ENCODE peak calls at places on chromosome 14, in seven cellular contexts. H is HuH-7.5; M is pancreas; K is frontal cortex; J is NCI-H2029; G is effector CD4-positive, alpha-beta T cell; L is ACHN. W is an unnamed sample.

GRCh38 chr14:101411151-101411550 is 150.1 kb upstream of the DIO3 start:
- DNase-seq in H (no peak), M (no peak), K (no peak), J (no peak), G (no peak), L (no peak), W (no peak)

GRCh38 chr14:58299665-58300202 is 1.4 kb downstream of the ARID4A start:
- DNase-seq in H (no peak), M (peak), K (peak), J (no peak), G (no peak), L (no peak), W (peak)

GRCh38 chr14:97380539-97380941 is 583.4 kb downstream of the VRK1 start:
- DNase-seq in H (no peak), M (no peak), K (no peak), J (no peak), G (no peak), L (no peak), W (no peak)

GRCh38 chr14:93742761-93743160 is 45.5 kb downstream of the PRIMA1 start:
- DNase-seq in H (no peak), M (no peak), K (no peak), J (no peak), G (no peak), L (no peak), W (no peak)

GRCh38 chr14:101007004-101007614 is 103.6 kb upstream of the RTL1 start:
- DNase-seq in H (no peak), M (no peak), K (no peak), J (no peak), G (no peak), L (no peak), W (no peak)

GRCh38 chr14:93957333-93957710 is 19.0 kb downstream of the ASB2 start:
- DNase-seq in H (no peak), M (no peak), K (no peak), J (no peak), G (no peak), L (no peak), W (no peak)

GRCh38 chr14:25121342-25122129 is 71.6 kb upstream of the STXBP6 start:
- DNase-seq in H (no peak), M (no peak), K (no peak), J (no peak), G (no peak), L (no peak), W (no peak)

GRCh38 chr14:105348945-105349699 is 34.6 kb downstream of the PACS2 start:
- DNase-seq in H (no peak), M (no peak), K (no peak), J (no peak), G (no peak), L (no peak), W (no peak)

GRCh38 chr14:96762650-96763049 is 34.5 kb upstream of the VRK1 start:
- DNase-seq in H (peak), M (no peak), K (no peak), J (peak), G (peak), L (peak), W (peak)

GRCh38 chr14:20719777-20720176 is 25.9 kb upstream of the EDDM3A start:
- DNase-seq in H (no peak), M (peak), K (no peak), J (no peak), G (no peak), L (no peak), W (peak)

GRCh38 chr14:55256586-55256985 is 14.6 kb upstream of the FBXO34 start:
- DNase-seq in H (no peak), M (no peak), K (no peak), J (no peak), G (no peak), L (no peak), W (no peak)

GRCh38 chr14:55586411-55586810 is 6.4 kb downstream of the KTN1 start:
- DNase-seq in H (no peak), M (no peak), K (no peak), J (no peak), G (no peak), L (no peak), W (no peak)

GRCh38 chr14:101357559-101358319 is 203.6 kb upstream of the DIO3 start:
- DNase-seq in H (no peak), M (no peak), K (no peak), J (no peak), G (no peak), L (no peak), W (no peak)

GRCh38 chr14:22375321-22375930 is 213.6 kb downstream of the DAD1 start:
- DNase-seq in H (peak), M (no peak), K (no peak), J (peak), G (no peak), L (peak), W (peak)

GRCh38 chr14:63654346-63654745 is 12.7 kb upstream of the WDR89 start:
- DNase-seq in H (no peak), M (no peak), K (no peak), J (no peak), G (no peak), L (no peak), W (no peak)

GRCh38 chr14:70811578-70811977 is 2.3 kb upstream of the MAP3K9 start:
- DNase-seq in H (no peak), M (no peak), K (no peak), J (no peak), G (no peak), L (peak), W (no peak)

GRCh38 chr14:32331227-32331597 is 2.1 kb downstream of the AKAP6 start:
- DNase-seq in H (no peak), M (no peak), K (no peak), J (peak), G (no peak), L (no peak), W (no peak)

GRCh38 chr14:99846808-99847207 is 53.6 kb downstream of the EML1 start:
- DNase-seq in H (no peak), M (no peak), K (no peak), J (no peak), G (no peak), L (no peak), W (no peak)

GRCh38 chr14:61394542-61394941 is 73.2 kb downstream of the PRKCH start:
- DNase-seq in H (no peak), M (no peak), K (no peak), J (no peak), G (no peak), L (no peak), W (no peak)

GRCh38 chr14:100577986-100578431 is 9.2 kb downstream of the BEGAIN start:
- DNase-seq in H (no peak), M (no peak), K (no peak), J (no peak), G (no peak), L (no peak), W (no peak)

GRCh38 chr14:92945959-92946846 is 23.3 kb downstream of the CHGA start:
- DNase-seq in H (peak), M (peak), K (no peak), J (peak), G (no peak), L (peak), W (peak)

GRCh38 chr14:66396165-66396564 is 90.0 kb upstream of the CCDC196 start:
- DNase-seq in H (no peak), M (no peak), K (no peak), J (no peak), G (no peak), L (no peak), W (no peak)

GRCh38 chr14:77565289-77566081 is 51.0 kb downstream of the SPTLC2 start:
- DNase-seq in H (no peak), M (no peak), K (no peak), J (no peak), G (no peak), L (no peak), W (no peak)

GRCh38 chr14:56181666-56182065 is 63.5 kb downstream of the PELI2 start:
- DNase-seq in H (no peak), M (peak), K (no peak), J (peak), G (no peak), L (no peak), W (peak)

GRCh38 chr14:31270196-31270772 is 62.7 kb upstream of the HECTD1 start:
- DNase-seq in H (no peak), M (no peak), K (no peak), J (no peak), G (no peak), L (no peak), W (peak)

GRCh38 chr14:69138189-69138535 is 14.8 kb downstream of the DCAF5 start:
- DNase-seq in H (no peak), M (no peak), K (no peak), J (no peak), G (no peak), L (no peak), W (no peak)